ENCODE peak calls at places on chromosomes 4 and X, in six cellular contexts. X is NB4, G is adrenal gland, Y is transverse colon, T is lower leg skin, C is H1. S is an unnamed sample.

GRCh38 chr4:47551682-47552081 is 66.6 kb downstream of the ATP10D start:
- DNase-seq in T (no peak), Y (no peak), X (no peak), G (no peak), C (no peak), S (no peak)

GRCh38 chrX:155068165-155068564 is 2.8 kb downstream of the CMC4 start:
- DNase-seq in T (no peak), G (no peak), Y (no peak), X (no peak), C (no peak), S (no peak)

GRCh38 chr4:166996216-166996615 is 238.1 kb downstream of the SPOCK3 start:
- DNase-seq in Y (no peak), X (no peak), G (no peak), C (no peak), T (no peak), S (no peak)

GRCh38 chr4:48654015-48654664 is 125.9 kb downstream of the FRYL start:
- DNase-seq in X (no peak), G (no peak), Y (no peak), T (no peak), C (no peak), S (no peak)

GRCh38 chr4:3520796-3521600 is 11.2 kb downstream of the LRPAP1 start:
- DNase-seq in X (no peak), Y (peak; percentile 8), T (peak; percentile 70), G (no peak), C (no peak), S (peak; percentile 43)

GRCh38 chr4:97912151-97912550 is 231.1 kb downstream of the STPG2 start:
- DNase-seq in G (no peak), T (no peak), C (no peak), X (no peak), Y (no peak), S (no peak)

GRCh38 chr4:74738756-74739155 is 55.6 kb downstream of the BTC start:
- DNase-seq in Y (no peak), C (no peak), X (no peak), G (no peak), T (no peak), S (no peak)

GRCh38 chr4:151195801-151196200 is 81.2 kb upstream of the PRSS48 start:
- DNase-seq in Y (no peak), T (no peak), G (no peak), X (no peak), C (no peak), S (no peak)

GRCh38 chr4:125432078-125432477 is 117.3 kb downstream of the FAT4 start:
- DNase-seq in X (peak; percentile 4), Y (no peak), G (no peak), T (no peak), C (peak; percentile 25), S (peak; percentile 27)

GRCh38 chrX:9188117-9188516 is 154.2 kb upstream of the FAM9B start:
- DNase-seq in X (no peak), T (no peak), C (no peak), Y (no peak), G (no peak), S (no peak)

GRCh38 chr4:142683503-142683902 is 162.6 kb downstream of the INPP4B start:
- DNase-seq in Y (no peak), T (no peak), G (no peak), C (no peak), X (no peak), S (no peak)

GRCh38 chrX:40663880-40664630 is 16.7 kb upstream of the CXorf38 start:
- DNase-seq in C (no peak), G (no peak), T (no peak), X (no peak), Y (no peak), S (peak; percentile 10)

GRCh38 chrX:22934640-22935039 is 65.1 kb upstream of the DDX53 start:
- DNase-seq in G (no peak), X (no peak), T (no peak), C (no peak), Y (no peak), S (no peak)

GRCh38 chrX:147899715-147900114 is 12.0 kb upstream of the FMR1 start:
- DNase-seq in T (no peak), Y (no peak), C (no peak), X (peak; percentile 34), G (no peak), S (no peak)

GRCh38 chr4:139841464-139842195 is 176.0 kb downstream of the MGST2 start:
- DNase-seq in G (no peak), X (no peak), T (no peak), C (no peak), Y (peak; percentile 52), S (no peak)

GRCh38 chrX:9144643-9145290 is 110.8 kb upstream of the FAM9B start:
- DNase-seq in G (no peak), T (no peak), X (peak; percentile 83), Y (no peak), C (no peak), S (no peak)

GRCh38 chr4:83054928-83055327 is 19.9 kb downstream of the COPS4 start:
- DNase-seq in C (no peak), Y (no peak), T (no peak), X (peak; percentile 34), G (no peak), S (no peak)

GRCh38 chr4:4861592-4862551 is 2.4 kb downstream of the MSX1 start:
- DNase-seq in T (no peak), G (no peak), Y (no peak), C (no peak), X (no peak), S (no peak)

GRCh38 chrX:80765226-80765625 is 44.5 kb downstream of the BRWD3 start:
- DNase-seq in Y (no peak), G (no peak), C (no peak), X (no peak), T (no peak), S (no peak)

GRCh38 chr4:70196855-70197254 is 1.3 kb downstream of the ODAM start:
- DNase-seq in X (no peak), Y (no peak), T (no peak), C (no peak), G (no peak), S (no peak)

GRCh38 chr4:148442830-148443549 is 776 bp upstream of the NR3C2 start:
- DNase-seq in G (no peak), Y (peak; percentile 42), T (no peak), C (no peak), X (no peak), S (no peak)

GRCh38 chr4:188110741-188111458 is 1.5 kb upstream of the TRIML2 start:
- DNase-seq in X (no peak), C (no peak), Y (no peak), G (no peak), T (no peak), S (no peak)

GRCh38 chrX:20742106-20742505 is 475.4 kb upstream of the RPS6KA3 start:
- DNase-seq in Y (no peak), T (no peak), C (no peak), G (peak; percentile 75), X (no peak), S (no peak)

GRCh38 chr4:150462743-150463142 is 119.2 kb upstream of the MAB21L2 start:
- DNase-seq in Y (no peak), G (no peak), X (no peak), T (no peak), C (no peak), S (no peak)

GRCh38 chrX:50648151-50648550 is 165.8 kb downstream of the SHROOM4 start:
- DNase-seq in G (no peak), X (no peak), Y (no peak), T (no peak), C (no peak), S (no peak)
- TF ChIP-seq POLR2A in G (no peak), X (no peak), Y (no peak), T (no peak), C (no peak), S (no peak)

GRCh38 chr4:169618986-169619385 is 1.4 kb upstream of the CLCN3 start:
- DNase-seq in Y (no peak), G (no peak), X (no peak), C (no peak), T (no peak), S (no peak)
- H3K4me3 ChIP-seq in Y (peak overlapping the region; percentile 69), G (no peak overlapping the region), X (peak overlapping the region; percentile 99), C (peak overlapping the region; percentile 88), T (no peak overlapping the region), S (no peak overlapping the region)

GRCh38 chr4:6472008-6472386 is 417 bp downstream of the PPP2R2C start:
- DNase-seq in C (no peak), X (no peak), Y (no peak), T (peak; percentile 69), G (peak; percentile 52), S (no peak)

GRCh38 chr4:6469144-6469543 is 3.3 kb downstream of the PPP2R2C start:
- DNase-seq in Y (no peak), X (no peak), T (peak; percentile 43), C (no peak), G (peak; percentile 36), S (no peak)

GRCh38 chr4:6471303-6472007 is 959 bp downstream of the PPP2R2C start:
- DNase-seq in C (no peak), G (peak; percentile 45), Y (no peak), X (no peak), T (peak; percentile 70), S (no peak)

GRCh38 chr4:6469898-6470501 is 2.4 kb downstream of the PPP2R2C start:
- DNase-seq in C (no peak), Y (no peak), G (peak; percentile 42), X (no peak), T (peak; percentile 50), S (no peak)

DNA sequence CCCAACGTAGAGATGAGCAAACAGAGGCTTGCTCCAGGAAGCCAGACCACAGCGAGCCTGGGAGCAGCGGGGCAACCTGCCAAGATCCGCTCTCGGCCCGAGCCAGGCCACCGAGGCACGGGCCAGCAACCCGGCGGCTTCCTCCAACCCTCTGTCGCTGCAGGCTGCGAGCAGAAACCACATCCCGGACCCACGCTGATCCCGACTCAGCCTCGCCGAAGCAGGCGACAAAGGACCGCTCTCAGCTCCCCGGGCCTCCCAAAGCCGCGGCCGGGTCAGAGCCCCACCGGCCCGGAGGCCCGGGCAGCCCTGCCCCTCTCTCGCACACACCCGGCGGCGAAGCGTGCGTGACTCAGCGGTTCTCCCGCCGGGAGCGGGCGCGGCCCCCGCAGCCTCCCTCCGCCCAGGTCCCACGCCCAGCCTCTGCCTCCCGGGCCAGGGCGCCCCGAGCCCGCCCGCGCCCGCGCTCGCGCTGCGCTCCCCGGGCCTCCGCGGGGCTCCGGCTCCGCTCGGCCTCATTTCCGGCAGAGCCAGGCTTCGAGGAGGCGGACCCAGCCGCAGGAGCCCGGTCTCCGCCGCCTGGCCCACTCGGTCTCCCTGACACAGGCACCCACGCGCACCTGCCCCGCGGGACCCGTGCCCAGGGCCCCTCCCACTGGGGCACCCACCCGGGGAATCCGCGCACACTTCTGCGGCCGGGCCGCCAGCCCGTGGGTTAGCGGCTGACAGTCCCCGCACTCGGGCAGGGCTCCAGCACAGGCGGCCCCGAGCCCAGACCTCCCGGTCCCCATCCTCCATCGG is 1.7 kb downstream of the PPP2R2C start:
- DNase-seq in G (peak; percentile 73), Y (no peak), X (peak; percentile 53), T (peak; percentile 82), C (no peak), S (peak; percentile 34)
- TF ChIP-seq POLR2A in G (no peak), Y (no peak), X (no peak), T (no peak), C (no peak), S (no peak)

GRCh38 chr4:1722551-1723071 is 1.3 kb downstream of the TACC3 start:
- DNase-seq in C (no peak), Y (no peak), X (peak; percentile 27), T (no peak), G (no peak), S (no peak)
- H3K4me3 ChIP-seq in C (peak overlapping the region; percentile 96), Y (peak overlapping the region; percentile 81), X (peak overlapping the region; percentile 92), T (no peak overlapping the region), G (no peak overlapping the region), S (no peak overlapping the region)

GRCh38 chr4:75940692-75941253 is at the start of gene NAAA:
- DNase-seq in T (peak; percentile 97), Y (peak; percentile 93), C (peak; percentile 75), G (peak; percentile 90), X (peak; percentile 82), S (peak; percentile 81)
- TF ChIP-seq POLR2A in T (no peak), Y (peak; percentile 58), C (no peak), G (no peak), X (no peak), S (peak; percentile 56)

GRCh38 chr4:127856485-127857447 is 23.9 kb upstream of the PLK4 start:
- DNase-seq in X (no peak), C (no peak), Y (no peak), T (no peak), G (peak; percentile 72), S (no peak)
- H3K4me3 ChIP-seq in X (no peak overlapping the region), C (no peak overlapping the region), Y (no peak overlapping the region), T (no peak overlapping the region), G (no peak overlapping the region), S (no peak overlapping the region)